ENCODE peak calls at places on chromosomes 12 and 14, in seven cellular contexts. One of them, this sample, is unnamed. For H3K4me1, the result is how much of the 10 kb centered on the place peaks cover.

GRCh38 chr12:110307372-110307771 is 26.3 kb downstream of the ATP2A2 start:
- DNase-seq in upper lobe of right lung: no peak
- DNase-seq in neuronal stem cell: no peak
- DNase-seq in lung: no peak
- DNase-seq in body of pancreas: no peak
- DNase-seq in PC-9: no peak
- DNase-seq in heart right ventricle: no peak
- DNase-seq in this sample: no peak

GRCh38 chr12:53948650-53949593 is 5.8 kb upstream of the HOXC12 start:
- DNase-seq in upper lobe of right lung: no peak
- DNase-seq in neuronal stem cell: no peak
- DNase-seq in lung: no peak
- DNase-seq in body of pancreas: no peak
- DNase-seq in PC-9: peak
- DNase-seq in heart right ventricle: no peak
- DNase-seq in this sample: no peak

GRCh38 chr12:5204271-5204670 is 160.6 kb downstream of the KCNA5 start:
- DNase-seq in upper lobe of right lung: no peak
- DNase-seq in neuronal stem cell: peak
- DNase-seq in lung: no peak
- DNase-seq in body of pancreas: no peak
- DNase-seq in PC-9: no peak
- DNase-seq in heart right ventricle: no peak
- DNase-seq in this sample: no peak

GRCh38 chr12:70609203-70609602 is 28.0 kb downstream of the PTPRB start:
- DNase-seq in upper lobe of right lung: no peak
- DNase-seq in neuronal stem cell: no peak
- DNase-seq in lung: no peak
- DNase-seq in body of pancreas: no peak
- DNase-seq in PC-9: no peak
- DNase-seq in heart right ventricle: no peak
- DNase-seq in this sample: no peak

GRCh38 chr12:76259071-76259470 is 89.1 kb downstream of the BBS10 start:
- DNase-seq in upper lobe of right lung: no peak
- DNase-seq in neuronal stem cell: peak
- DNase-seq in lung: no peak
- DNase-seq in body of pancreas: no peak
- DNase-seq in PC-9: no peak
- DNase-seq in heart right ventricle: no peak
- DNase-seq in this sample: peak

GRCh38 chr12:106255952-106256351 is 8.1 kb upstream of the CKAP4 start:
- DNase-seq in upper lobe of right lung: no peak
- DNase-seq in neuronal stem cell: no peak
- DNase-seq in lung: no peak
- DNase-seq in body of pancreas: no peak
- DNase-seq in PC-9: no peak
- DNase-seq in heart right ventricle: no peak
- DNase-seq in this sample: no peak

GRCh38 chr12:29639893-29640495 is 142.5 kb upstream of the OVCH1 start:
- DNase-seq in upper lobe of right lung: no peak
- DNase-seq in neuronal stem cell: no peak
- DNase-seq in lung: no peak
- DNase-seq in body of pancreas: no peak
- DNase-seq in PC-9: no peak
- DNase-seq in heart right ventricle: no peak
- DNase-seq in this sample: no peak

GRCh38 chr14:99579077-99579836 is 24.8 kb downstream of the CCDC85C start:
- DNase-seq in upper lobe of right lung: peak
- DNase-seq in neuronal stem cell: no peak
- DNase-seq in lung: peak
- DNase-seq in body of pancreas: peak
- DNase-seq in PC-9: peak
- DNase-seq in heart right ventricle: no peak
- DNase-seq in this sample: no peak

GRCh38 chr14:77026930-77027537 is 1.5 kb downstream of the IRF2BPL start:
- DNase-seq in upper lobe of right lung: peak
- DNase-seq in neuronal stem cell: peak
- DNase-seq in lung: no peak
- DNase-seq in body of pancreas: peak
- DNase-seq in PC-9: peak
- DNase-seq in heart right ventricle: peak
- DNase-seq in this sample: peak

GRCh38 chr12:91984571-91984970 is 161.1 kb downstream of the BTG1 start:
- DNase-seq in upper lobe of right lung: no peak
- DNase-seq in neuronal stem cell: no peak
- DNase-seq in lung: no peak
- DNase-seq in body of pancreas: no peak
- DNase-seq in PC-9: no peak
- DNase-seq in heart right ventricle: no peak
- DNase-seq in this sample: peak

GRCh38 chr14:60079723-60080122 is 12.0 kb upstream of the PCNX4 start:
- DNase-seq in upper lobe of right lung: no peak
- DNase-seq in neuronal stem cell: no peak
- DNase-seq in lung: no peak
- DNase-seq in body of pancreas: no peak
- DNase-seq in PC-9: no peak
- DNase-seq in heart right ventricle: no peak
- DNase-seq in this sample: no peak

GRCh38 chr12:67663121-67663520 is 14.6 kb downstream of the DYRK2 start:
- DNase-seq in upper lobe of right lung: no peak
- DNase-seq in neuronal stem cell: no peak
- DNase-seq in lung: no peak
- DNase-seq in body of pancreas: no peak
- DNase-seq in PC-9: no peak
- DNase-seq in heart right ventricle: no peak
- DNase-seq in this sample: peak

GRCh38 chr14:94581127-94581999 is at the start of gene SERPINA5:
- DNase-seq in upper lobe of right lung: peak
- DNase-seq in neuronal stem cell: no peak
- DNase-seq in lung: peak
- DNase-seq in body of pancreas: peak
- DNase-seq in PC-9: no peak
- DNase-seq in heart right ventricle: peak
- DNase-seq in this sample: peak

GRCh38 chr14:96538663-96539317 is 36.6 kb downstream of the PAPOLA start:
- DNase-seq in upper lobe of right lung: no peak
- DNase-seq in neuronal stem cell: no peak
- DNase-seq in lung: no peak
- DNase-seq in body of pancreas: no peak
- DNase-seq in PC-9: no peak
- DNase-seq in heart right ventricle: no peak
- DNase-seq in this sample: no peak

GRCh38 chr12:26158078-26158764 is 33.4 kb upstream of the BHLHE41 start:
- DNase-seq in upper lobe of right lung: no peak
- DNase-seq in neuronal stem cell: no peak
- DNase-seq in lung: no peak
- DNase-seq in body of pancreas: no peak
- DNase-seq in PC-9: peak
- DNase-seq in heart right ventricle: no peak
- DNase-seq in this sample: no peak

GRCh38 chr14:83860757-83861156 is 1669.2 kb upstream of the FLRT2 start:
- DNase-seq in upper lobe of right lung: no peak
- DNase-seq in neuronal stem cell: no peak
- DNase-seq in lung: no peak
- DNase-seq in body of pancreas: no peak
- DNase-seq in PC-9: no peak
- DNase-seq in heart right ventricle: no peak
- DNase-seq in this sample: no peak

GRCh38 chr14:98173291-98173690 is 1098.7 kb downstream of the BCL11B start:
- DNase-seq in upper lobe of right lung: no peak
- DNase-seq in neuronal stem cell: no peak
- DNase-seq in lung: no peak
- DNase-seq in body of pancreas: peak
- DNase-seq in PC-9: no peak
- DNase-seq in heart right ventricle: no peak
- DNase-seq in this sample: no peak

GRCh38 chr14:70096866-70097265 is 91.9 kb downstream of the SLC8A3 start:
- DNase-seq in upper lobe of right lung: no peak
- DNase-seq in neuronal stem cell: no peak
- DNase-seq in lung: no peak
- DNase-seq in body of pancreas: no peak
- DNase-seq in PC-9: no peak
- DNase-seq in heart right ventricle: no peak
- DNase-seq in this sample: peak

GRCh38 chr12:120981407-120981921 is 3.1 kb downstream of the HNF1A start:
- DNase-seq in upper lobe of right lung: no peak
- DNase-seq in neuronal stem cell: no peak
- DNase-seq in lung: no peak
- DNase-seq in body of pancreas: no peak
- DNase-seq in PC-9: no peak
- DNase-seq in heart right ventricle: no peak
- DNase-seq in this sample: no peak

GRCh38 chr12:104735801-104736200 is 222.3 kb downstream of the SLC41A2 start:
- DNase-seq in upper lobe of right lung: no peak
- DNase-seq in neuronal stem cell: no peak
- DNase-seq in lung: no peak
- DNase-seq in body of pancreas: no peak
- DNase-seq in PC-9: no peak
- DNase-seq in heart right ventricle: no peak
- DNase-seq in this sample: no peak

GRCh38 chr14:102417646-102418045 is 54.9 kb downstream of the TECPR2 start:
- DNase-seq in upper lobe of right lung: no peak
- DNase-seq in neuronal stem cell: no peak
- DNase-seq in lung: no peak
- DNase-seq in body of pancreas: no peak
- DNase-seq in PC-9: no peak
- DNase-seq in heart right ventricle: no peak
- DNase-seq in this sample: no peak

DNA sequence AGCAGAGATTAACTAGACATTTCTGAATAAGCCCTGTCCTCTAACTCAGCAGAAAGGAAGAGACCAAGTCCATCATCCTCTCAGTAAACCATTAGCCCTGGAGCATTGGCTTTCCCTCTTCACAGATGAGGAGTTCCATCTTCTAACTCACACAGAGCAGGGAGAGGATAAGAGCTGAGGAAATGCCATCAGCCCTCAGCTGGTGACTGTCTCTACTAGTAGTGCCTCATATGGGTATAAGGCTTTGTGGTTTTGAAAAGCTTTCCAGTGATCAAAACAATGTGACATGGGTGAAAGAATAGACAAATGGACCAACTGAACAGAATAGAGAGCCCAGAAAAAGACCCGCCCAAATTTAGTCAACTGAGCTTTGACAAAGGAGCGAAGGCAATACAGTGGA is 197.2 kb upstream of the NUDT4 start:
- DNase-seq in upper lobe of right lung: no peak
- DNase-seq in neuronal stem cell: no peak
- DNase-seq in lung: no peak
- DNase-seq in body of pancreas: no peak
- DNase-seq in PC-9: no peak
- DNase-seq in heart right ventricle: no peak
- DNase-seq in this sample: no peak
- H3K4me1 ChIP-seq in upper lobe of right lung: under half
- H3K4me1 ChIP-seq in neuronal stem cell: under half
- H3K4me1 ChIP-seq in lung: under half
- H3K4me1 ChIP-seq in body of pancreas: under half
- H3K4me1 ChIP-seq in PC-9: under half
- H3K4me1 ChIP-seq in heart right ventricle: under half
- H3K4me1 ChIP-seq in this sample: under half

GRCh38 chr12:57241556-57242310 is 9.3 kb downstream of the STAC3 start:
- DNase-seq in upper lobe of right lung: peak
- DNase-seq in neuronal stem cell: no peak
- DNase-seq in lung: no peak
- DNase-seq in body of pancreas: no peak
- DNase-seq in PC-9: no peak
- DNase-seq in heart right ventricle: no peak
- DNase-seq in this sample: peak

GRCh38 chr12:57243521-57244305 is 7.3 kb downstream of the STAC3 start:
- DNase-seq in upper lobe of right lung: peak
- DNase-seq in neuronal stem cell: no peak
- DNase-seq in lung: peak
- DNase-seq in body of pancreas: peak
- DNase-seq in PC-9: peak
- DNase-seq in heart right ventricle: peak
- DNase-seq in this sample: peak

GRCh38 chr12:57242691-57243454 is 8.1 kb downstream of the STAC3 start:
- DNase-seq in upper lobe of right lung: peak
- DNase-seq in neuronal stem cell: peak
- DNase-seq in lung: no peak
- DNase-seq in body of pancreas: peak
- DNase-seq in PC-9: peak
- DNase-seq in heart right ventricle: peak
- DNase-seq in this sample: peak

GRCh38 chr12:57242329-57242690 is 8.7 kb downstream of the STAC3 start:
- DNase-seq in upper lobe of right lung: peak
- DNase-seq in neuronal stem cell: no peak
- DNase-seq in lung: no peak
- DNase-seq in body of pancreas: peak
- DNase-seq in PC-9: no peak
- DNase-seq in heart right ventricle: peak
- DNase-seq in this sample: no peak

DNA sequence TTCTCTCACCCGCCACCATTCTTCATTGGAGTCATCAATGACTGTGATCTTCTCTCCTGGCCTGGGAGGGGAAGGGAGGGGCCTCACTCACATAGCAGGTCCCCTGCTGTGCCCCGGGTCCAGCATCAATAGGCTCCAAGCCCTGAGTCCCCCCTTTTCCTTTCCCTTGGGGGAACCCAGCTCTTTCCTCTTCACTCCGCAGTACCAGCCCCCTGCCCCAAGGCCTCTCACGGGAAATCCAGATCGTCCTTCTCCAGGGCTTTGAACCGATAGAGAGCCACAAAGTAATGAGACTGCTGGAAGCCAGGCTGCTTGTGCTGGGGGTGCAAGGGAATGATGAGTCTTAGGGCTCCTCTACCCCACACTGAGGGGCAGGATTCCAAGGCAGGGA is 6.7 kb downstream of the STAC3 start:
- DNase-seq in upper lobe of right lung: no peak
- DNase-seq in neuronal stem cell: no peak
- DNase-seq in lung: no peak
- DNase-seq in body of pancreas: no peak
- DNase-seq in PC-9: no peak
- DNase-seq in heart right ventricle: no peak
- DNase-seq in this sample: no peak
- H3K4me3 ChIP-seq in upper lobe of right lung: no peak
- H3K4me3 ChIP-seq in neuronal stem cell: no peak
- H3K4me3 ChIP-seq in lung: no peak
- H3K4me3 ChIP-seq in body of pancreas: no peak
- H3K4me3 ChIP-seq in PC-9: no peak
- H3K4me3 ChIP-seq in heart right ventricle: no peak
- H3K4me3 ChIP-seq in this sample: no peak

GRCh38 chr12:49014547-49014946 is 4.0 kb downstream of the PRKAG1 start:
- DNase-seq in upper lobe of right lung: no peak
- DNase-seq in neuronal stem cell: no peak
- DNase-seq in lung: no peak
- DNase-seq in body of pancreas: no peak
- DNase-seq in PC-9: no peak
- DNase-seq in heart right ventricle: no peak
- DNase-seq in this sample: peak
- H3K4me1 ChIP-seq in upper lobe of right lung: under half
- H3K4me1 ChIP-seq in neuronal stem cell: under half
- H3K4me1 ChIP-seq in lung: under half
- H3K4me1 ChIP-seq in body of pancreas: under half
- H3K4me1 ChIP-seq in PC-9: under half
- H3K4me1 ChIP-seq in heart right ventricle: under half
- H3K4me1 ChIP-seq in this sample: under half

DNA sequence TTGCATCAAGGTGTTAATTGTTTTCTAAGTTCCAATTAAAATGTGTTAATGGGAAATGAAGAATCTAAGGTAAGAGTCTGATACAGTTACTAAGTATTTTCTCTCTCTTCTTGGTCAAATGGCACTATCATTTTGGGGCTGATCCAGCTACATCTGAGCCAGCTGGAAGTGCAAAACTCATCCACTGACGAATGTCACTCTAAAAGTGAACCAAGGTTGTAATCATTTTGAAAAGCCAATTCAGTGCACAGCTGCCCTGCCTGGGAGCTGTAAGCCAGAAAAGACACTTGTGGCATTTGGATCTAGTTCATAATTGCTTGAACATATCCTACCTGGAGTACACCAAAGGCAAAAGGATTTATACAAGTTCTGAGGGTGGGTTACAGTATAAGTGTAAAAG is 1011.3 kb downstream of the AACS start:
- DNase-seq in upper lobe of right lung: no peak
- DNase-seq in neuronal stem cell: no peak
- DNase-seq in lung: no peak
- DNase-seq in body of pancreas: no peak
- DNase-seq in PC-9: no peak
- DNase-seq in heart right ventricle: no peak
- DNase-seq in this sample: no peak
- H3K4me3 ChIP-seq in upper lobe of right lung: no peak
- H3K4me3 ChIP-seq in neuronal stem cell: no peak
- H3K4me3 ChIP-seq in lung: no peak
- H3K4me3 ChIP-seq in body of pancreas: no peak
- H3K4me3 ChIP-seq in PC-9: no peak
- H3K4me3 ChIP-seq in heart right ventricle: no peak
- H3K4me3 ChIP-seq in this sample: no peak